ENCODE peak calls at places on chromosomes 13 and 19, in seven cellular contexts. One of them, this sample, is unnamed.

GRCh38 chr19:36060430-36060829 is 5.7 kb downstream of the WDR62 start:
- DNase-seq in RWPE2: no peak
- DNase-seq in astrocyte: peak
- DNase-seq in neural progenitor cell: peak
- DNase-seq in thoracic aorta: no peak
- DNase-seq in Peyer's patch: no peak
- DNase-seq in testis: peak
- DNase-seq in this sample: peak

GRCh38 chr19:55305983-55306562 is 19.1 kb downstream of the TMEM150B start:
- DNase-seq in astrocyte: no peak
- DNase-seq in Peyer's patch: no peak
- DNase-seq in testis: no peak
- DNase-seq in thoracic aorta: no peak
- DNase-seq in neural progenitor cell: no peak
- DNase-seq in RWPE2: no peak
- DNase-seq in this sample: no peak

GRCh38 chr19:46606681-46607440 is 5.7 kb downstream of the CALM3 start:
- DNase-seq in testis: no peak
- DNase-seq in thoracic aorta: no peak
- DNase-seq in Peyer's patch: peak
- DNase-seq in neural progenitor cell: no peak
- DNase-seq in astrocyte: no peak
- DNase-seq in RWPE2: no peak
- DNase-seq in this sample: no peak

GRCh38 chr19:12769689-12770088 is 5.7 kb downstream of the HOOK2 start:
- DNase-seq in Peyer's patch: peak
- DNase-seq in RWPE2: no peak
- DNase-seq in astrocyte: no peak
- DNase-seq in testis: peak
- DNase-seq in neural progenitor cell: peak
- DNase-seq in thoracic aorta: no peak
- DNase-seq in this sample: no peak

GRCh38 chr19:10812902-10813404 is 23.1 kb downstream of the TMED1 start:
- DNase-seq in neural progenitor cell: no peak
- DNase-seq in astrocyte: peak
- DNase-seq in testis: peak
- DNase-seq in RWPE2: no peak
- DNase-seq in Peyer's patch: no peak
- DNase-seq in thoracic aorta: peak
- DNase-seq in this sample: no peak

GRCh38 chr13:94710881-94711560 is 1.3 kb downstream of the SOX21 start:
- DNase-seq in RWPE2: peak
- DNase-seq in thoracic aorta: no peak
- DNase-seq in testis: no peak
- DNase-seq in astrocyte: no peak
- DNase-seq in Peyer's patch: no peak
- DNase-seq in neural progenitor cell: peak
- DNase-seq in this sample: no peak

GRCh38 chr19:46390121-46390858 is 23.1 kb downstream of the CCDC8 start:
- DNase-seq in neural progenitor cell: no peak
- DNase-seq in thoracic aorta: no peak
- DNase-seq in testis: no peak
- DNase-seq in astrocyte: no peak
- DNase-seq in RWPE2: peak
- DNase-seq in Peyer's patch: no peak
- DNase-seq in this sample: peak

GRCh38 chr19:47518139-47518538 is 3.3 kb upstream of the NAPA start:
- DNase-seq in testis: no peak
- DNase-seq in neural progenitor cell: no peak
- DNase-seq in astrocyte: peak
- DNase-seq in RWPE2: no peak
- DNase-seq in thoracic aorta: no peak
- DNase-seq in Peyer's patch: peak
- DNase-seq in this sample: no peak

GRCh38 chr13:102812616-102813287 is 13.8 kb downstream of the BIVM start:
- DNase-seq in RWPE2: no peak
- DNase-seq in astrocyte: peak
- DNase-seq in neural progenitor cell: peak
- DNase-seq in testis: no peak
- DNase-seq in thoracic aorta: no peak
- DNase-seq in Peyer's patch: no peak
- DNase-seq in this sample: no peak

GRCh38 chr19:5683177-5683886 is 2.5 kb downstream of the HSD11B1L start:
- DNase-seq in testis: no peak
- DNase-seq in RWPE2: no peak
- DNase-seq in astrocyte: no peak
- DNase-seq in thoracic aorta: no peak
- DNase-seq in Peyer's patch: no peak
- DNase-seq in neural progenitor cell: no peak
- DNase-seq in this sample: no peak

GRCh38 chr13:109840201-109840892 is 54.0 kb upstream of the IRS2 start:
- DNase-seq in neural progenitor cell: peak
- DNase-seq in RWPE2: no peak
- DNase-seq in testis: no peak
- DNase-seq in thoracic aorta: no peak
- DNase-seq in astrocyte: peak
- DNase-seq in Peyer's patch: no peak
- DNase-seq in this sample: no peak

GRCh38 chr19:29610574-29611271 is 4.6 kb downstream of the POP4 start:
- DNase-seq in testis: peak
- DNase-seq in neural progenitor cell: peak
- DNase-seq in RWPE2: no peak
- DNase-seq in thoracic aorta: peak
- DNase-seq in Peyer's patch: peak
- DNase-seq in astrocyte: peak
- DNase-seq in this sample: peak

GRCh38 chr19:29528946-29529645 is 3.3 kb downstream of the VSTM2B start:
- DNase-seq in neural progenitor cell: peak
- DNase-seq in thoracic aorta: no peak
- DNase-seq in Peyer's patch: no peak
- DNase-seq in testis: no peak
- DNase-seq in astrocyte: no peak
- DNase-seq in RWPE2: no peak
- DNase-seq in this sample: peak

GRCh38 chr19:1577090-1577928 is 9.2 kb upstream of the MEX3D start:
- DNase-seq in testis: no peak
- DNase-seq in Peyer's patch: no peak
- DNase-seq in RWPE2: no peak
- DNase-seq in thoracic aorta: no peak
- DNase-seq in astrocyte: no peak
- DNase-seq in neural progenitor cell: no peak
- DNase-seq in this sample: no peak

GRCh38 chr13:27534108-27534975 is 84.0 kb upstream of the MTIF3 start:
- DNase-seq in RWPE2: no peak
- DNase-seq in astrocyte: no peak
- DNase-seq in thoracic aorta: no peak
- DNase-seq in Peyer's patch: no peak
- DNase-seq in testis: no peak
- DNase-seq in neural progenitor cell: no peak
- DNase-seq in this sample: no peak

GRCh38 chr19:45641274-45642105 is 2.3 kb upstream of the EML2 start:
- DNase-seq in neural progenitor cell: peak
- DNase-seq in thoracic aorta: no peak
- DNase-seq in astrocyte: peak
- DNase-seq in testis: peak
- DNase-seq in RWPE2: peak
- DNase-seq in Peyer's patch: peak
- DNase-seq in this sample: peak

GRCh38 chr13:110379905-110380341 is 72.8 kb downstream of the COL4A2 start:
- DNase-seq in astrocyte: peak
- DNase-seq in testis: no peak
- DNase-seq in Peyer's patch: no peak
- DNase-seq in RWPE2: no peak
- DNase-seq in neural progenitor cell: peak
- DNase-seq in thoracic aorta: no peak
- DNase-seq in this sample: no peak

GRCh38 chr19:41888926-41889325 is 5.9 kb downstream of the ARHGEF1 start:
- DNase-seq in thoracic aorta: no peak
- DNase-seq in Peyer's patch: no peak
- DNase-seq in neural progenitor cell: no peak
- DNase-seq in RWPE2: no peak
- DNase-seq in testis: no peak
- DNase-seq in astrocyte: no peak
- DNase-seq in this sample: no peak

GRCh38 chr13:32639502-32640105 is 53.4 kb downstream of the PDS5B start:
- DNase-seq in astrocyte: peak
- DNase-seq in thoracic aorta: peak
- DNase-seq in neural progenitor cell: peak
- DNase-seq in Peyer's patch: peak
- DNase-seq in RWPE2: no peak
- DNase-seq in testis: peak
- DNase-seq in this sample: peak

GRCh38 chr19:15464394-15465385 is at the start of gene RASAL3:
- DNase-seq in testis: no peak
- DNase-seq in neural progenitor cell: no peak
- DNase-seq in thoracic aorta: no peak
- DNase-seq in RWPE2: no peak
- DNase-seq in Peyer's patch: peak
- DNase-seq in astrocyte: no peak
- DNase-seq in this sample: no peak

GRCh38 chr13:110530839-110531499 is 30.6 kb downstream of the RAB20 start:
- DNase-seq in thoracic aorta: no peak
- DNase-seq in testis: no peak
- DNase-seq in RWPE2: no peak
- DNase-seq in astrocyte: no peak
- DNase-seq in neural progenitor cell: no peak
- DNase-seq in Peyer's patch: no peak
- DNase-seq in this sample: no peak

GRCh38 chr13:100600915-100601314 is 12.3 kb upstream of the GGACT start:
- DNase-seq in testis: no peak
- DNase-seq in Peyer's patch: no peak
- DNase-seq in astrocyte: no peak
- DNase-seq in RWPE2: no peak
- DNase-seq in neural progenitor cell: no peak
- DNase-seq in thoracic aorta: no peak
- DNase-seq in this sample: no peak

GRCh38 chr13:94249512-94249911 is 230.0 kb downstream of the DCT start:
- DNase-seq in thoracic aorta: no peak
- DNase-seq in neural progenitor cell: peak
- DNase-seq in testis: no peak
- DNase-seq in astrocyte: peak
- DNase-seq in Peyer's patch: no peak
- DNase-seq in RWPE2: no peak
- DNase-seq in this sample: no peak

GRCh38 chr13:63643543-63643942 is 2227.9 kb upstream of the PCDH20 start:
- DNase-seq in neural progenitor cell: no peak
- DNase-seq in astrocyte: no peak
- DNase-seq in Peyer's patch: no peak
- DNase-seq in testis: no peak
- DNase-seq in RWPE2: no peak
- DNase-seq in thoracic aorta: no peak
- DNase-seq in this sample: no peak

GRCh38 chr13:91381371-91381770 is 17.1 kb upstream of the GPC5 start:
- DNase-seq in testis: peak
- DNase-seq in Peyer's patch: no peak
- DNase-seq in thoracic aorta: no peak
- DNase-seq in neural progenitor cell: peak
- DNase-seq in RWPE2: no peak
- DNase-seq in astrocyte: peak
- DNase-seq in this sample: no peak

GRCh38 chr13:25943081-25943480 is 108.7 kb downstream of the SHISA2 start:
- DNase-seq in thoracic aorta: no peak
- DNase-seq in astrocyte: no peak
- DNase-seq in neural progenitor cell: no peak
- DNase-seq in testis: no peak
- DNase-seq in RWPE2: no peak
- DNase-seq in Peyer's patch: no peak
- DNase-seq in this sample: no peak

GRCh38 chr13:23963184-23963931 is 66.1 kb upstream of the C1QTNF9B start:
- DNase-seq in Peyer's patch: no peak
- DNase-seq in thoracic aorta: no peak
- DNase-seq in RWPE2: no peak
- DNase-seq in neural progenitor cell: no peak
- DNase-seq in testis: no peak
- DNase-seq in astrocyte: no peak
- DNase-seq in this sample: no peak

GRCh38 chr19:34671972-34672371 is 5.0 kb downstream of the SCGB2B2 start:
- DNase-seq in Peyer's patch: no peak
- DNase-seq in RWPE2: no peak
- DNase-seq in neural progenitor cell: no peak
- DNase-seq in testis: no peak
- DNase-seq in thoracic aorta: no peak
- DNase-seq in astrocyte: no peak
- DNase-seq in this sample: no peak

GRCh38 chr13:44578064-44578394 is 1.9 kb upstream of the TSC22D1 start:
- DNase-seq in neural progenitor cell: no peak
- DNase-seq in astrocyte: no peak
- DNase-seq in thoracic aorta: no peak
- DNase-seq in RWPE2: no peak
- DNase-seq in testis: no peak
- DNase-seq in Peyer's patch: peak
- DNase-seq in this sample: no peak

GRCh38 chr13:77907653-77908341 is 10.8 kb downstream of the EDNRB start:
- DNase-seq in RWPE2: no peak
- DNase-seq in astrocyte: no peak
- DNase-seq in testis: no peak
- DNase-seq in thoracic aorta: no peak
- DNase-seq in neural progenitor cell: no peak
- DNase-seq in Peyer's patch: no peak
- DNase-seq in this sample: peak
- H3K27ac ChIP-seq in RWPE2: no peak
- H3K27ac ChIP-seq in astrocyte: no peak
- H3K27ac ChIP-seq in testis: no peak
- H3K27ac ChIP-seq in thoracic aorta: no peak
- H3K27ac ChIP-seq in neural progenitor cell: no peak
- H3K27ac ChIP-seq in Peyer's patch: no peak
- H3K27ac ChIP-seq in this sample: no peak

GRCh38 chr19:57302727-57303401 is 17.4 kb upstream of the ZNF543 start:
- DNase-seq in RWPE2: no peak
- DNase-seq in thoracic aorta: no peak
- DNase-seq in astrocyte: peak
- DNase-seq in neural progenitor cell: no peak
- DNase-seq in testis: no peak
- DNase-seq in Peyer's patch: no peak
- DNase-seq in this sample: no peak
- H3K27ac ChIP-seq in RWPE2: peak
- H3K27ac ChIP-seq in thoracic aorta: no peak
- H3K27ac ChIP-seq in astrocyte: peak
- H3K27ac ChIP-seq in neural progenitor cell: no peak
- H3K27ac ChIP-seq in testis: no peak
- H3K27ac ChIP-seq in Peyer's patch: no peak
- H3K27ac ChIP-seq in this sample: no peak

DNA sequence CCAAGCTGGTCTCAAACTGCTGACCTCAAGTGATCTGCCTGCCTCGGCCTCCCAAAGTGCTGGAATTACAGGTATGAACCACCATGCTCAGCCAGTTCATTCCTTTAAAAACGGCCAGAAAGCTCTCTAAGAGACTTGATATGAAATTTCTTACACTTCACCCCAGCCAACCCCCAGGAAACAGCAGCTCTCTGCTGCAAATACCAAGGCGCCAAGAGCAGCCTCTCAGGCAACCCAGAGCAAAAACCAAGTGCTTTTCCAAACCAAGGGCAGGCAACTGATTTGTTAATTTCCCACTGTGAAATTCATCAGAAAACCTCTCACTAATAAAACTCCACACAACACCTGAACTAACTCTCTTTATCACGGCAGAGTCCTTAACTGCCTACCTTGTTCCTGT is 44.9 kb downstream of the LATS2 start:
- DNase-seq in Peyer's patch: no peak
- DNase-seq in RWPE2: no peak
- DNase-seq in thoracic aorta: no peak
- DNase-seq in testis: no peak
- DNase-seq in astrocyte: no peak
- DNase-seq in neural progenitor cell: no peak
- DNase-seq in this sample: no peak
- H3K27ac ChIP-seq in Peyer's patch: no peak
- H3K27ac ChIP-seq in RWPE2: peak
- H3K27ac ChIP-seq in thoracic aorta: peak
- H3K27ac ChIP-seq in testis: peak
- H3K27ac ChIP-seq in astrocyte: peak
- H3K27ac ChIP-seq in neural progenitor cell: no peak
- H3K27ac ChIP-seq in this sample: peak

GRCh38 chr19:20999731-21000352 is 20.6 kb upstream of the ZNF430 start:
- DNase-seq in thoracic aorta: peak
- DNase-seq in Peyer's patch: peak
- DNase-seq in astrocyte: peak
- DNase-seq in neural progenitor cell: peak
- DNase-seq in testis: peak
- DNase-seq in RWPE2: peak
- DNase-seq in this sample: peak
- H3K27ac ChIP-seq in thoracic aorta: no peak
- H3K27ac ChIP-seq in Peyer's patch: no peak
- H3K27ac ChIP-seq in astrocyte: no peak
- H3K27ac ChIP-seq in neural progenitor cell: no peak
- H3K27ac ChIP-seq in testis: no peak
- H3K27ac ChIP-seq in RWPE2: no peak
- H3K27ac ChIP-seq in this sample: no peak